ENCODE peak calls at places on chromosomes 5 and 9, in ten cellular contexts. P, A, Z, Y, U, K, S, J, B and O are unnamed samples.

GRCh38 chr5:149777382-149777781 is 47.3 kb downstream of the PPARGC1B start:
- DNase-seq in P (no peak), A (no peak), Z (no peak), Y (no peak), U (no peak), K (no peak), S (no peak), J (no peak), B (no peak), O (no peak)

GRCh38 chr9:6351757-6352156 is 23.6 kb downstream of the TPD52L3 start:
- DNase-seq in P (no peak), A (no peak), Z (no peak), Y (no peak), U (no peak), K (no peak), S (no peak), J (no peak), B (no peak), O (no peak)

GRCh38 chr5:171055881-171056454 is 194.2 kb downstream of the RANBP17 start:
- DNase-seq in P (no peak), A (no peak), Z (no peak), Y (no peak), U (no peak), K (peak), S (no peak), J (no peak), B (no peak), O (no peak)

GRCh38 chr5:131854134-131854533 is 57.3 kb upstream of the FNIP1 start:
- DNase-seq in P (no peak), A (no peak), Z (no peak), Y (no peak), U (peak), K (no peak), S (peak), J (no peak), B (no peak), O (no peak)

GRCh38 chr5:989961-990530 is 18.6 kb upstream of the NKD2 start:
- DNase-seq in P (no peak), A (no peak), Z (no peak), Y (peak), U (no peak), K (no peak), S (no peak), J (no peak), B (peak), O (peak)

GRCh38 chr5:110377411-110378392 is 348.8 kb downstream of the TMEM232 start:
- DNase-seq in P (no peak), A (peak), Z (no peak), Y (no peak), U (no peak), K (no peak), S (no peak), J (no peak), B (no peak), O (no peak)

GRCh38 chr5:129459485-129460120 is 495 bp upstream of the ADAMTS19 start:
- DNase-seq in P (no peak), A (no peak), Z (no peak), Y (no peak), U (peak), K (peak), S (no peak), J (peak), B (peak), O (no peak)

GRCh38 chr5:136141561-136141960 is 8.9 kb downstream of the SMAD5 start:
- DNase-seq in P (no peak), A (no peak), Z (no peak), Y (no peak), U (no peak), K (no peak), S (peak), J (no peak), B (no peak), O (no peak)

GRCh38 chr5:170634236-170634990 is 130.6 kb downstream of the KCNIP1 start:
- DNase-seq in P (no peak), A (no peak), Z (no peak), Y (no peak), U (no peak), K (no peak), S (no peak), J (no peak), B (no peak), O (no peak)

GRCh38 chr5:4419276-4419675 is 720.9 kb upstream of the ADAMTS16 start:
- DNase-seq in P (no peak), A (no peak), Z (no peak), Y (no peak), U (no peak), K (no peak), S (no peak), J (no peak), B (no peak), O (no peak)

GRCh38 chr5:160187091-160187490 is 42.2 kb upstream of the FABP6 start:
- DNase-seq in P (no peak), A (no peak), Z (no peak), Y (no peak), U (no peak), K (no peak), S (no peak), J (no peak), B (no peak), O (no peak)

GRCh38 chr9:9790216-9790872 is 822.5 kb downstream of the PTPRD start:
- DNase-seq in P (peak), A (no peak), Z (peak), Y (no peak), U (peak), K (peak), S (peak), J (peak), B (peak), O (no peak)

GRCh38 chr9:89658401-89658800 is 53.6 kb downstream of the GADD45G start:
- DNase-seq in P (no peak), A (no peak), Z (no peak), Y (no peak), U (no peak), K (no peak), S (no peak), J (no peak), B (peak), O (no peak)

GRCh38 chr5:179163236-179164155 is 103.3 kb downstream of the ZNF354C start:
- DNase-seq in P (no peak), A (no peak), Z (no peak), Y (peak), U (no peak), K (no peak), S (no peak), J (no peak), B (no peak), O (peak)

GRCh38 chr5:140725799-140726471 is 25.7 kb downstream of the ZMAT2 start:
- DNase-seq in P (no peak), A (peak), Z (peak), Y (no peak), U (peak), K (peak), S (peak), J (no peak), B (peak), O (no peak)

GRCh38 chr9:116116411-116116810 is 37.2 kb upstream of the PAPPA start:
- DNase-seq in P (peak), A (no peak), Z (no peak), Y (no peak), U (peak), K (peak), S (no peak), J (no peak), B (no peak), O (no peak)